ENCODE peak calls at places on chromosomes 12 and 14, in eight cellular contexts. One of them, this sample, is unnamed.

GRCh38 chr12:111340231-111340630 is 28.7 kb downstream of the PHETA1 start:
- DNase-seq in HCT116: no peak
- DNase-seq in SK-N-SH: no peak
- DNase-seq in heart right ventricle: no peak
- DNase-seq in nucleus accumbens: no peak
- DNase-seq in hippocampal formation: no peak
- DNase-seq in cardiac fibroblast: no peak
- DNase-seq in memory B cell: no peak
- DNase-seq in this sample: no peak

GRCh38 chr12:56425188-56425587 is 24.0 kb downstream of the TIMELESS start:
- DNase-seq in heart right ventricle: no peak
- DNase-seq in nucleus accumbens: no peak
- DNase-seq in HCT116: no peak
- DNase-seq in memory B cell: no peak
- DNase-seq in SK-N-SH: no peak
- DNase-seq in hippocampal formation: no peak
- DNase-seq in cardiac fibroblast: no peak
- DNase-seq in this sample: no peak

GRCh38 chr14:35959835-35960234 is 133.7 kb downstream of the BRMS1L start:
- DNase-seq in nucleus accumbens: no peak
- DNase-seq in memory B cell: no peak
- DNase-seq in HCT116: no peak
- DNase-seq in SK-N-SH: no peak
- DNase-seq in heart right ventricle: no peak
- DNase-seq in cardiac fibroblast: peak
- DNase-seq in hippocampal formation: peak
- DNase-seq in this sample: no peak

GRCh38 chr12:24198936-24199644 is 249.6 kb upstream of the SOX5 start:
- DNase-seq in HCT116: no peak
- DNase-seq in hippocampal formation: no peak
- DNase-seq in cardiac fibroblast: no peak
- DNase-seq in heart right ventricle: no peak
- DNase-seq in memory B cell: no peak
- DNase-seq in nucleus accumbens: no peak
- DNase-seq in SK-N-SH: no peak
- DNase-seq in this sample: no peak

GRCh38 chr14:38297681-38298080 is 41.8 kb upstream of the CLEC14A start:
- DNase-seq in memory B cell: no peak
- DNase-seq in HCT116: no peak
- DNase-seq in SK-N-SH: no peak
- DNase-seq in nucleus accumbens: no peak
- DNase-seq in cardiac fibroblast: peak
- DNase-seq in heart right ventricle: no peak
- DNase-seq in hippocampal formation: no peak
- DNase-seq in this sample: no peak

GRCh38 chr14:22313172-22313801 is 275.7 kb downstream of the DAD1 start:
- DNase-seq in SK-N-SH: no peak
- DNase-seq in nucleus accumbens: no peak
- DNase-seq in heart right ventricle: no peak
- DNase-seq in hippocampal formation: no peak
- DNase-seq in HCT116: no peak
- DNase-seq in cardiac fibroblast: peak
- DNase-seq in memory B cell: no peak
- DNase-seq in this sample: no peak

GRCh38 chr14:39320318-39320717 is 86.6 kb downstream of the MIA2 start:
- DNase-seq in heart right ventricle: no peak
- DNase-seq in HCT116: no peak
- DNase-seq in SK-N-SH: no peak
- DNase-seq in cardiac fibroblast: peak
- DNase-seq in nucleus accumbens: no peak
- DNase-seq in hippocampal formation: no peak
- DNase-seq in memory B cell: no peak
- DNase-seq in this sample: no peak

GRCh38 chr14:68734231-68734732 is 58.6 kb downstream of the ZFP36L1 start:
- DNase-seq in HCT116: no peak
- DNase-seq in cardiac fibroblast: peak
- DNase-seq in nucleus accumbens: no peak
- DNase-seq in SK-N-SH: no peak
- DNase-seq in memory B cell: no peak
- DNase-seq in hippocampal formation: no peak
- DNase-seq in heart right ventricle: no peak
- DNase-seq in this sample: no peak

GRCh38 chr12:8033153-8034044 is 883 bp downstream of the FOXJ2 start:
- DNase-seq in SK-N-SH: peak
- DNase-seq in hippocampal formation: peak
- DNase-seq in HCT116: no peak
- DNase-seq in memory B cell: peak
- DNase-seq in nucleus accumbens: no peak
- DNase-seq in heart right ventricle: peak
- DNase-seq in cardiac fibroblast: peak
- DNase-seq in this sample: peak

GRCh38 chr12:65449400-65449799 is 170.9 kb downstream of the MSRB3 start:
- DNase-seq in heart right ventricle: no peak
- DNase-seq in memory B cell: no peak
- DNase-seq in cardiac fibroblast: peak
- DNase-seq in SK-N-SH: no peak
- DNase-seq in HCT116: no peak
- DNase-seq in hippocampal formation: no peak
- DNase-seq in nucleus accumbens: no peak
- DNase-seq in this sample: no peak

GRCh38 chr12:3294481-3294911 is 196.5 kb upstream of the PRMT8 start:
- DNase-seq in SK-N-SH: peak
- DNase-seq in HCT116: no peak
- DNase-seq in hippocampal formation: no peak
- DNase-seq in nucleus accumbens: no peak
- DNase-seq in memory B cell: no peak
- DNase-seq in cardiac fibroblast: no peak
- DNase-seq in heart right ventricle: no peak
- DNase-seq in this sample: no peak

GRCh38 chr12:105278043-105278697 is 42.2 kb upstream of the APPL2 start:
- DNase-seq in hippocampal formation: no peak
- DNase-seq in cardiac fibroblast: peak
- DNase-seq in nucleus accumbens: no peak
- DNase-seq in heart right ventricle: no peak
- DNase-seq in HCT116: no peak
- DNase-seq in SK-N-SH: peak
- DNase-seq in memory B cell: no peak
- DNase-seq in this sample: no peak

GRCh38 chr12:98868538-98868937 is 223.4 kb downstream of the APAF1 start:
- DNase-seq in memory B cell: no peak
- DNase-seq in cardiac fibroblast: no peak
- DNase-seq in heart right ventricle: no peak
- DNase-seq in hippocampal formation: no peak
- DNase-seq in nucleus accumbens: no peak
- DNase-seq in HCT116: no peak
- DNase-seq in SK-N-SH: no peak
- DNase-seq in this sample: no peak

This sample was measured in substantia nigra.